ENCODE peak calls at places on chromosomes 6 and 20, in seven cellular contexts. One of them, this sample, is unnamed.

GRCh38 chr6:135798751-135799515 is 52.6 kb upstream of the PDE7B start:
- DNase-seq in OCI-LY7: no peak
- DNase-seq in GM23338: peak; percentile 41
- DNase-seq in MM.1S: no peak
- DNase-seq in neural progenitor cell: no peak
- DNase-seq in PC-3: no peak
- DNase-seq in GM23248: no peak
- DNase-seq in this sample: no peak

GRCh38 chr6:107655245-107655644 is 165.3 kb downstream of the SOBP start:
- DNase-seq in OCI-LY7: peak; percentile 78
- DNase-seq in GM23338: peak; percentile 85
- DNase-seq in MM.1S: no peak
- DNase-seq in neural progenitor cell: peak; percentile 83
- DNase-seq in PC-3: no peak
- DNase-seq in GM23248: peak; percentile 16
- DNase-seq in this sample: no peak

GRCh38 chr6:3355011-3355357 is 96.2 kb downstream of the PSMG4 start:
- DNase-seq in OCI-LY7: no peak
- DNase-seq in GM23338: no peak
- DNase-seq in MM.1S: no peak
- DNase-seq in neural progenitor cell: no peak
- DNase-seq in PC-3: no peak
- DNase-seq in GM23248: no peak
- DNase-seq in this sample: no peak

GRCh38 chr20:20549267-20549612 is 163.2 kb downstream of the RALGAPA2 start:
- DNase-seq in OCI-LY7: no peak
- DNase-seq in GM23338: no peak
- DNase-seq in MM.1S: no peak
- DNase-seq in neural progenitor cell: no peak
- DNase-seq in PC-3: peak; percentile 70
- DNase-seq in GM23248: no peak
- DNase-seq in this sample: peak; percentile 14

GRCh38 chr6:41976794-41977484 is 35.3 kb upstream of the CCND3 start:
- DNase-seq in OCI-LY7: peak; percentile 29
- DNase-seq in GM23338: no peak
- DNase-seq in MM.1S: no peak
- DNase-seq in neural progenitor cell: no peak
- DNase-seq in PC-3: peak; percentile 84
- DNase-seq in GM23248: peak; percentile 77
- DNase-seq in this sample: no peak

GRCh38 chr6:143536866-143537691 is 25.6 kb upstream of the FUCA2 start:
- DNase-seq in OCI-LY7: no peak
- DNase-seq in GM23338: peak; percentile 86
- DNase-seq in MM.1S: peak; percentile 44
- DNase-seq in neural progenitor cell: peak; percentile 83
- DNase-seq in PC-3: peak; percentile 56
- DNase-seq in GM23248: peak; percentile 81
- DNase-seq in this sample: peak; percentile 84

GRCh38 chr6:29926081-29926794 is 16.1 kb upstream of the HLA-A start:
- DNase-seq in OCI-LY7: no peak
- DNase-seq in GM23338: peak; percentile 64
- DNase-seq in MM.1S: no peak
- DNase-seq in neural progenitor cell: no peak
- DNase-seq in PC-3: no peak
- DNase-seq in GM23248: peak; percentile 57
- DNase-seq in this sample: peak; percentile 30

GRCh38 chr20:7285918-7286556 is 518.6 kb downstream of the BMP2 start:
- DNase-seq in OCI-LY7: peak; percentile 66
- DNase-seq in GM23338: peak; percentile 87
- DNase-seq in MM.1S: peak; percentile 78
- DNase-seq in neural progenitor cell: peak; percentile 88
- DNase-seq in PC-3: peak; percentile 92
- DNase-seq in GM23248: peak; percentile 78
- DNase-seq in this sample: peak; percentile 92

GRCh38 chr6:50180646-50181045 is 130.9 kb upstream of the DEFB112 start:
- DNase-seq in OCI-LY7: no peak
- DNase-seq in GM23338: no peak
- DNase-seq in MM.1S: peak; percentile 24
- DNase-seq in neural progenitor cell: no peak
- DNase-seq in PC-3: no peak
- DNase-seq in GM23248: no peak
- DNase-seq in this sample: no peak

GRCh38 chr20:9615118-9615517 is 100.7 kb downstream of the LAMP5 start:
- DNase-seq in OCI-LY7: no peak
- DNase-seq in GM23338: no peak
- DNase-seq in MM.1S: no peak
- DNase-seq in neural progenitor cell: no peak
- DNase-seq in PC-3: no peak
- DNase-seq in GM23248: no peak
- DNase-seq in this sample: no peak

GRCh38 chr20:59143326-59143725 is 20.3 kb upstream of the ZNF831 start:
- DNase-seq in OCI-LY7: no peak
- DNase-seq in GM23338: no peak
- DNase-seq in MM.1S: no peak
- DNase-seq in neural progenitor cell: no peak
- DNase-seq in PC-3: no peak
- DNase-seq in GM23248: no peak
- DNase-seq in this sample: no peak

GRCh38 chr20:20495719-20496474 is 128.0 kb downstream of the INSM1 start:
- DNase-seq in OCI-LY7: no peak
- DNase-seq in GM23338: no peak
- DNase-seq in MM.1S: no peak
- DNase-seq in neural progenitor cell: no peak
- DNase-seq in PC-3: no peak
- DNase-seq in GM23248: no peak
- DNase-seq in this sample: no peak

GRCh38 chr6:169263836-169264608 is 10.4 kb upstream of the THBS2 start:
- DNase-seq in OCI-LY7: no peak
- DNase-seq in GM23338: no peak
- DNase-seq in MM.1S: no peak
- DNase-seq in neural progenitor cell: no peak
- DNase-seq in PC-3: peak; percentile 71
- DNase-seq in GM23248: peak; percentile 78
- DNase-seq in this sample: peak; percentile 50
- TF ChIP-seq EZH2phosphoT487 in OCI-LY7: no peak
- TF ChIP-seq EZH2phosphoT487 in GM23338: no peak
- TF ChIP-seq EZH2phosphoT487 in MM.1S: no peak
- TF ChIP-seq EZH2phosphoT487 in neural progenitor cell: no peak
- TF ChIP-seq EZH2phosphoT487 in PC-3: no peak
- TF ChIP-seq EZH2phosphoT487 in GM23248: no peak
- TF ChIP-seq EZH2phosphoT487 in this sample: no peak

DNA sequence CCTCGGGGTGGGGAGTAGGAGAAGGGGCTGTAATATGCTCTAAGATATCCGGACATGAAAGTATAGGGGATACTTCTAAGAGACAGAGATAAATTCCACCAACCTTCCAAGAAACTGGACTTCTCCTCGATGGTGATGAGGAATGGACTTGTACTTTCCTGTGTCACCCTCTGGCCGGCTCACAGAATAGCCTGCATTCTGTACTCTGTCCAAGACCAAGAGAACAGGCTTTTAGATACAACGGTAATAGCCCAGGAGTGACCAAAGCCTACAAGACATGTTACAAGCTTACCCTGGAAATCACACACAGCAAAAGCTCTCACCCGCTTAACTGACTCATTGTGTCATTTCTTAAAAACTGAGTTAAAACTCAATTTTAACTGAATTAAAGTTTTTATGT is 69.3 kb upstream of the PTGIS start:
- DNase-seq in OCI-LY7: no peak
- DNase-seq in GM23338: no peak
- DNase-seq in MM.1S: no peak
- DNase-seq in neural progenitor cell: no peak
- DNase-seq in PC-3: no peak
- DNase-seq in GM23248: no peak
- DNase-seq in this sample: no peak
- H3K4me2 ChIP-seq in OCI-LY7: peak overlapping the region; percentile 79
- H3K4me2 ChIP-seq in GM23338: no peak overlapping the region
- H3K4me2 ChIP-seq in MM.1S: no peak overlapping the region
- H3K4me2 ChIP-seq in neural progenitor cell: no peak overlapping the region
- H3K4me2 ChIP-seq in PC-3: no peak overlapping the region
- H3K4me2 ChIP-seq in GM23248: no peak overlapping the region
- H3K4me2 ChIP-seq in this sample: no peak overlapping the region

DNA sequence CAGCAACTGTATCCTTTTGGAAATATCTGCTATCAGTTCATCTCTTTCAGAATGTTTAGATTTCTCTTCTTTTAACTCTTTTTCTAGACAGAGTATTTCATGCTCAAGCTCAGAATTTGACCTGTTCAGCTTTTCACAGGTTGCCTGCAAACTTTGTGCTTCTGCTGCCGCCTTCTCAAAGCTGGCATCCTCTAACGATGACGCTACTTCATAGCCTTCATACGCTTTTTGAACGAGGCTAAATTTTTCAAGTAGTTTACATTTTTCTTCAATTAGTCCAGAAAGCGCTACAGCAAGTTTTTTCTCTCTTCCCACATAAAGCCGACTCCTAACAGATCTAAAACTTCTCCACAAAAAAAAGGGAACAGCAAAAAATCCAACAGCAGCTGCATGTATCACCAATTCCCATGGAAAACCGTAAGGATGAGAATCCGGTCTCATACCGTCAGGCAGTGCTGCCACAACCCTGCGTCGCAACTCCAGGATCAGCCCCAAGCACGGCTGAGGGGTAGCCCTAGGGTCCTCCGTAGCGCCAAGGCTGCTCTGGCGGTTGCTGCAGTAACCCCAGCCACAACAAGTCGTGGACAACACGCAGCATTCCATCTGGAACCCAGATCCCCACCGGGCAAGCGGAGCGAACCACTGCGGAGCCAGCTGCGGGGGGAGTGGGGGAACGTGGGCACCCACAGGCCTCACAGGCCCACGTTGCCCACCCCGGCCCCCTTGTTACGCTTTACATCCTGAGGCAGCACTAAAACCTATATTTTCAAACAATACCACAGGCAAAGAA is 30.6 kb downstream of the DACT2 start:
- DNase-seq in OCI-LY7: no peak
- DNase-seq in GM23338: no peak
- DNase-seq in MM.1S: no peak
- DNase-seq in neural progenitor cell: no peak
- DNase-seq in PC-3: no peak
- DNase-seq in GM23248: no peak
- DNase-seq in this sample: no peak
- TF ChIP-seq EZH2phosphoT487 in OCI-LY7: no peak
- TF ChIP-seq EZH2phosphoT487 in GM23338: no peak
- TF ChIP-seq EZH2phosphoT487 in MM.1S: no peak
- TF ChIP-seq EZH2phosphoT487 in neural progenitor cell: no peak
- TF ChIP-seq EZH2phosphoT487 in PC-3: no peak
- TF ChIP-seq EZH2phosphoT487 in GM23248: no peak
- TF ChIP-seq EZH2phosphoT487 in this sample: no peak

DNA sequence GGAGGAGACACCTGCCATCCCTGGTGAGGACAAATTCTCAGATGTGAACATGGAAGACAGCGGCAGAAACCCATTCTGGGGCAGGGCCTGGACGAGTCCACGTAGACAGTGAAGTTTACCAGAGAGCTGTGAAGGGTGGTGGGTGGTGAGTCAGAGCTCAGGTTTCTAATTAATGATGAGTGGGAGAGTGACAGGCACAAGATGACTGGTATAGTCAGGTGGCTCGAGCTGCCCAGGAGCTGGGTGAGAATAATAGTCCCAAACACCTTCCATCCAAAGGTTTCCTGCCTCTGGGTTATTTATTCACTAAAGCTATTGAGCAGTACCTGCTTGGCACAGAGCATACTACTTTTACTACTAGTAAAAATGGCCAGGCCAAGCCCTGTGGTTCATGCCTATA is 6.0 kb downstream of the TLDC2 start:
- DNase-seq in OCI-LY7: no peak
- DNase-seq in GM23338: no peak
- DNase-seq in MM.1S: no peak
- DNase-seq in neural progenitor cell: no peak
- DNase-seq in PC-3: no peak
- DNase-seq in GM23248: no peak
- DNase-seq in this sample: peak; percentile 57
- H3K4me2 ChIP-seq in OCI-LY7: no peak overlapping the region
- H3K4me2 ChIP-seq in GM23338: no peak overlapping the region
- H3K4me2 ChIP-seq in MM.1S: no peak overlapping the region
- H3K4me2 ChIP-seq in neural progenitor cell: no peak overlapping the region
- H3K4me2 ChIP-seq in PC-3: no peak overlapping the region
- H3K4me2 ChIP-seq in GM23248: no peak overlapping the region
- H3K4me2 ChIP-seq in this sample: no peak overlapping the region

GRCh38 chr6:17474289-17474688 is 80.9 kb downstream of the CAP2 start:
- DNase-seq in OCI-LY7: no peak
- DNase-seq in GM23338: no peak
- DNase-seq in MM.1S: no peak
- DNase-seq in neural progenitor cell: no peak
- DNase-seq in PC-3: no peak
- DNase-seq in GM23248: no peak
- DNase-seq in this sample: no peak

GRCh38 chr6:17473554-17473953 is 80.2 kb downstream of the CAP2 start:
- DNase-seq in OCI-LY7: no peak
- DNase-seq in GM23338: no peak
- DNase-seq in MM.1S: no peak
- DNase-seq in neural progenitor cell: no peak
- DNase-seq in PC-3: no peak
- DNase-seq in GM23248: no peak
- DNase-seq in this sample: no peak

GRCh38 chr6:17477356-17477755 is 84.0 kb downstream of the CAP2 start:
- DNase-seq in OCI-LY7: no peak
- DNase-seq in GM23338: no peak
- DNase-seq in MM.1S: no peak
- DNase-seq in neural progenitor cell: no peak
- DNase-seq in PC-3: no peak
- DNase-seq in GM23248: no peak
- DNase-seq in this sample: no peak

GRCh38 chr6:17476506-17476905 is 83.1 kb downstream of the CAP2 start:
- DNase-seq in OCI-LY7: no peak
- DNase-seq in GM23338: no peak
- DNase-seq in MM.1S: no peak
- DNase-seq in neural progenitor cell: peak; percentile 69
- DNase-seq in PC-3: no peak
- DNase-seq in GM23248: no peak
- DNase-seq in this sample: no peak

GRCh38 chr6:17475845-17476244 is 82.5 kb downstream of the CAP2 start:
- DNase-seq in OCI-LY7: no peak
- DNase-seq in GM23338: no peak
- DNase-seq in MM.1S: no peak
- DNase-seq in neural progenitor cell: no peak
- DNase-seq in PC-3: no peak
- DNase-seq in GM23248: no peak
- DNase-seq in this sample: no peak
- TF ChIP-seq EZH2phosphoT487 in OCI-LY7: no peak
- TF ChIP-seq EZH2phosphoT487 in GM23338: no peak
- TF ChIP-seq EZH2phosphoT487 in MM.1S: no peak
- TF ChIP-seq EZH2phosphoT487 in neural progenitor cell: no peak
- TF ChIP-seq EZH2phosphoT487 in PC-3: no peak
- TF ChIP-seq EZH2phosphoT487 in GM23248: no peak
- TF ChIP-seq EZH2phosphoT487 in this sample: no peak